ENCODE peak calls at places on chromosome 6, in six cellular contexts. O is esophagus squamous epithelium, J is suprapubic skin, K is NB4, P is uterus, W is ovary. V is an unnamed sample.
A peak's percentile ranks its signal among the peaks of the same experiment; 100 is the strongest.

GRCh38 chr6:17986656-17987575 is 519 bp downstream of the KIF13A start:
- DNase-seq in O (peak; percentile 3), K (peak; percentile 50), J (peak; percentile 88), P (peak; percentile 53), W (peak; percentile 61), V (peak; percentile 52)

GRCh38 chr6:168875811-168876576 is 377.7 kb downstream of the THBS2 start:
- DNase-seq in P (no peak), K (no peak), O (no peak), J (no peak), W (no peak), V (no peak)

GRCh38 chr6:29793036-29793356 is 34.6 kb upstream of the HLA-G start:
- DNase-seq in J (no peak), W (no peak), O (no peak), K (no peak), P (no peak), V (no peak)

GRCh38 chr6:3442444-3443220 is 14.2 kb downstream of the SLC22A23 start:
- DNase-seq in O (no peak), P (no peak), W (no peak), J (no peak), K (no peak), V (no peak)

GRCh38 chr6:10163159-10163962 is 251.5 kb downstream of the TFAP2A start:
- DNase-seq in O (no peak), K (no peak), P (no peak), J (peak; percentile 81), W (no peak), V (no peak)

GRCh38 chr6:160297310-160297709 is 38.7 kb upstream of the SLC22A2 start:
- DNase-seq in P (no peak), O (no peak), W (no peak), K (no peak), J (no peak), V (no peak)

GRCh38 chr6:104955491-104955890 is 1.4 kb upstream of the LIN28B start:
- DNase-seq in W (no peak), P (no peak), O (no peak), J (no peak), K (peak; percentile 68), V (no peak)

GRCh38 chr6:136420853-136421252 is 129.4 kb downstream of the MAP7 start:
- DNase-seq in O (no peak), P (no peak), W (no peak), J (no peak), K (no peak), V (no peak)

DNA sequence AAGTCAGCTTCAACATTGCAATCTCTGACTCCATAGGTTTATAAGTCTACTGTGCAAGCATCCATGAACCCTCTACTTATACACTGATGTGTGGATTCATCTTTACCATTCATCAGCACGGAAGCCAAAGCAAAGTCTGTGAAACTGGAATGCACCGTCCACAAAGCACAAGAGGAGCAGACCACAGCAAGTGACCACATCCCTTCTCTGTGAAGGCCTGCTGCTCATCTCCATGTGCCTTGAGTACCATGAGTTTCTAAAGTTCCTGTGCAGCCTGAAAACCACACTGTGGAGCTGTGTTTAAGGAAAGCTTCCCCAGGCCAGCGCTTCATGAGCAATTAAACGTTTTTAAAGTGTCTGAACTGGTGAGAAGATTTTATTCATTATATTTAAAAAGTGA is 20.0 kb downstream of the GABRR1 start:
- DNase-seq in P (no peak), W (no peak), J (no peak), K (peak; percentile 20), O (no peak), V (no peak)
- TF ChIP-seq POLR2A in P (no peak), W (no peak), J (no peak), K (no peak), O (no peak), V (no peak)

DNA sequence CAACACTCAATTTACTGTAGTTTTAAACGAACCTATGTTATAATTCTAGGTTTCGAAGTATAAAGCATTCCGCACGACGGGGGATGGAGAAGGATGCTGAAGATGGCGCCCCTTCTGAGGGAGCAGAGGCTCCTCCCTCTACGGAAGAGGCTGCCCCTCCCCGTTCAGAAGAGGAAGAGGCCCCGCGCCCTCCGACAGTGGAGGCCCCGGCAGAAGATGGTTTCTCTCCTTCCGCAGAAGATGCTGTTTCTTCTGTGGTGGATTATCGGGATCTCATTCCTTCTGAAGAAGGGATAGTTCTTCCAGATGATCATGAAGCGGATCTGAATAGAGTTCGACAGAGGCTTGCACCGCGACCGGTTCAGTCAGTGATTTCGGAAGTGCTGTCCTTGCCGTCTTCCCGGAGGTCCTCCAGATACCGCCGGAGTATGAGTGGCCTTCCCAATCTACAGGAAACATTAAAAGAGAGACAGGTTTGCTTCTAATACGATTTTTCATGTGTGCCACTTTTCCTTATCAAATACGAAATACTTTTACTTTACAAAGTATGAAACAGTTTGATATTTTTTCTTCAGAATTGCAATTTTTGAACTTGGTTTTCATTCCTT is 7.7 kb downstream of the DNAH8 start:
- DNase-seq in W (no peak), O (no peak), P (no peak), K (no peak), J (no peak), V (no peak)
- TF ChIP-seq POLR2A in W (no peak), O (no peak), P (no peak), K (no peak), J (no peak), V (no peak)

GRCh38 chr6:110103260-110103659 is 76.2 kb downstream of the WASF1 start:
- DNase-seq in W (no peak), K (no peak), O (no peak), P (no peak), J (no peak), V (no peak)

GRCh38 chr6:110102411-110102810 is 77.1 kb downstream of the WASF1 start:
- DNase-seq in J (no peak), P (no peak), K (no peak), O (no peak), W (no peak), V (no peak)

GRCh38 chr6:110101885-110102284 is 77.6 kb downstream of the WASF1 start:
- DNase-seq in O (no peak), W (no peak), P (no peak), K (peak; percentile 45), J (no peak), V (no peak)

GRCh38 chr6:110105296-110105695 is 74.2 kb downstream of the WASF1 start:
- DNase-seq in K (no peak), J (no peak), O (no peak), P (no peak), W (no peak), V (no peak)
- TF ChIP-seq POLR2A in K (no peak), J (no peak), O (no peak), P (no peak), W (no peak), V (no peak)

GRCh38 chr6:43578748-43579147 is 2.8 kb downstream of the POLH start:
- DNase-seq in J (no peak), P (no peak), O (no peak), K (no peak), W (no peak), V (no peak)

GRCh38 chr6:43575105-43575771 is 600 bp downstream of the XPO5 start:
- DNase-seq in P (no peak), K (peak; percentile 68), W (no peak), J (no peak), O (no peak), V (peak; percentile 36)

GRCh38 chr6:43579171-43579570 is 3.2 kb downstream of the POLH start:
- DNase-seq in O (no peak), W (no peak), K (no peak), J (no peak), P (no peak), V (no peak)

GRCh38 chr6:43572015-43572414 is 3.8 kb downstream of the XPO5 start:
- DNase-seq in P (no peak), K (no peak), O (no peak), J (no peak), W (no peak), V (no peak)

DNA sequence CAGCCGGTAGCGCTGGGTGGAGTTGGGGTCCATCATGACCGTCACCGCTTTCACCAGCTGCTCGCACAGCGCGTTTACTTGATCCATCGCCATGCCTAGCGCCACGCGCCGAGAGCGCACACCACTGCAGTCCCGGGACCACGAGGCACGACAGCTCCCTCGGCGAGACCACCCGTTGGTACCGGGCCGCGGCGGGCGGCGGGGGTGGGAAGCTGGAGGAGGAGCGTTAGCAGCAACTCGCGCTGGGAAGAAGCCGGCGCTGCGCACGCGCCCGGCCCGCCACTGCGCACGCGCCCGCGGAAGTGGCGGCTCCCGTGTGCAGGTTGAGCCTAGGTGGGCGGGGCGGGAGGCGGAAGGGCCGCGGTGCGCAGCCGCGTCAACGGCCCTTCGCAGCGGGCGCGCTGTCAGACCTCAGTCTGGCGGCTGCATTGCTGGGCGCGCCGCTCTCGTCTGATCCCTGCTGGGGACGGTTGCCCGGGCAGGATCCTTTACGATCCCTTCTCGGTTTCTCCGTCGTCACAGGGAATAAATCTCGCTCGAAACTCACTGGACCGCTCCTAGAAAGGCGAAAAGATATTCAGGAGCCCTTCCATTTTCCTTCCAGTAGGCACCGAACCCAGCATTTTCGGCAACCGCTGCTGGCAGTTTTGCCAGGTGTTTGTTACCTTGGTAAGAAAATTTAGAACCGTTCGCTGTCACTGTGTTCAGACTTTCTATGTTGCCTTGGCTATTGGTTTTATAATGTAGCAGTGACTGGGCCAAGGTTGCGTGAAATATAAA is at the start of the genes POLH and XPO5:
- DNase-seq in O (peak; percentile 43), P (peak; percentile 91), W (peak; percentile 91), J (peak; percentile 91), K (peak; percentile 96), V (peak; percentile 95)
- TF ChIP-seq POLR2A in O (peak; percentile 94), P (peak; percentile 93), W (no peak), J (peak; percentile 78), K (peak; percentile 88), V (peak; percentile 57)

DNA sequence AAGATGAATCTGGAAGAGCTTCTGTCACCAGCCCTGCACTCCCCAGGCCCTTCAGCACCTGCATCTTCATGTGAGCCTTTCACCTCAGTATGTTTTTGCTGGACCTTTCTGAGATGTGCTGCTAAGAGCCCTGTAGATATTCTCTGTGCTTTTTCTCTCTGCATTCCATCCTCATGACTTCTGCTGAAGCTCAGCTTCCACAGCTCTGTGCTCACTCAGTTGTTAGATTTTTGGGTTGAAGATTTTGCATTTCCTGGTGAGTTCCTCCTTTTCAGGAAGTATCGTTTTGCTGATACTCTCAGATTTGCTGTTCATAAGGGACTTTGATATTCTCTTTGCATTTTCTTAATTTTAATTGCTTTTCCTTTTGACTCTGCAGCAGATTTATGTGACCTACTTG is 18.3 kb downstream of the KIAA1586 start:
- DNase-seq in J (no peak), W (no peak), O (no peak), P (no peak), K (no peak), V (no peak)
- TF ChIP-seq POLR2A in J (no peak), W (no peak), O (no peak), P (no peak), K (no peak), V (no peak)

DNA sequence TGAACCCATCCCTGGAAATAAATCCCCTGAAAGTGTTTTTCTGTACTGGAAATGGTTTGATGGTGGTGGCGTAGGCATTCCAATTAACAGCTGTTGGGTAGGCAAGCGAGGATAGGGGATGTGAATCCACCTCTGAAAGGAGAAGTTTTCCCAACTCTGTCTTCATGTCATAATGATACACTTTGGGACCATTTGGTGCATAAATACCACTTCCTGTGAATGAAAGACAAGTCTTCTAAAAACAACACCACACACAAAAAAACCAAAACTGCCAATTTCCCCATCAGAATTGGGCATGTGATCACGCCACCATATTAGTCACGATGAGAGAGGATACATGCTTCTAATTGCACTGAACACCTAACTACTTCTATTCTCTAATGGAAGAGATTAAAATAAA is 6.4 kb downstream of the VNN2 start:
- DNase-seq in K (no peak), P (no peak), W (no peak), O (no peak), J (no peak), V (no peak)
- TF ChIP-seq POLR2A in K (no peak), P (no peak), W (no peak), O (no peak), J (no peak), V (no peak)